ENCODE peak calls at places on chromosomes 13 and 19, in four cellular contexts. One of them, this sample, is unnamed.

GRCh38 chr19:23823952-23824389 is 65.3 kb upstream of the ZNF681 start:
- DNase-seq in heart right ventricle: no peak
- DNase-seq in ascending aorta: no peak
- DNase-seq in left lung: no peak
- DNase-seq in this sample: no peak

GRCh38 chr19:55641376-55642152 is 762 bp downstream of the ZNF580 start:
- DNase-seq in heart right ventricle: no peak
- DNase-seq in ascending aorta: no peak
- DNase-seq in left lung: peak; percentile 21
- DNase-seq in this sample: no peak

GRCh38 chr13:60511637-60512036 is 114.6 kb downstream of the TDRD3 start:
- DNase-seq in heart right ventricle: no peak
- DNase-seq in ascending aorta: no peak
- DNase-seq in left lung: no peak
- DNase-seq in this sample: no peak

GRCh38 chr13:113904411-113904810 is 40.5 kb upstream of the GAS6 start:
- DNase-seq in heart right ventricle: peak; percentile 68
- DNase-seq in ascending aorta: no peak
- DNase-seq in left lung: no peak
- DNase-seq in this sample: peak; percentile 66

GRCh38 chr19:46900341-46900740 is 39.5 kb downstream of the ARHGAP35 start:
- DNase-seq in heart right ventricle: no peak
- DNase-seq in ascending aorta: no peak
- DNase-seq in left lung: no peak
- DNase-seq in this sample: no peak

GRCh38 chr13:21583496-21583895 is 20.5 kb downstream of the MICU2 start:
- DNase-seq in heart right ventricle: no peak
- DNase-seq in ascending aorta: no peak
- DNase-seq in left lung: no peak
- DNase-seq in this sample: no peak

GRCh38 chr19:55598034-55598433 is 1.3 kb downstream of the FIZ1 start:
- DNase-seq in heart right ventricle: no peak
- DNase-seq in ascending aorta: no peak
- DNase-seq in left lung: no peak
- DNase-seq in this sample: no peak

GRCh38 chr19:31656507-31656906 is 307.3 kb upstream of the TSHZ3 start:
- DNase-seq in heart right ventricle: no peak
- DNase-seq in ascending aorta: no peak
- DNase-seq in left lung: peak; percentile 66
- DNase-seq in this sample: no peak

GRCh38 chr13:66657165-66657895 is 572.8 kb downstream of the PCDH9 start:
- DNase-seq in heart right ventricle: peak; percentile 44
- DNase-seq in ascending aorta: no peak
- DNase-seq in left lung: peak; percentile 4
- DNase-seq in this sample: no peak

GRCh38 chr19:54426291-54426918 is 11.1 kb downstream of the TTYH1 start:
- DNase-seq in heart right ventricle: no peak
- DNase-seq in ascending aorta: no peak
- DNase-seq in left lung: no peak
- DNase-seq in this sample: no peak

GRCh38 chr19:34171539-34171876 is 796 bp upstream of the LSM14A start:
- DNase-seq in heart right ventricle: no peak
- DNase-seq in ascending aorta: no peak
- DNase-seq in left lung: no peak
- DNase-seq in this sample: no peak

GRCh38 chr19:18507727-18508440 is 14.0 kb downstream of the ELL start:
- DNase-seq in heart right ventricle: peak; percentile 53
- DNase-seq in ascending aorta: no peak
- DNase-seq in left lung: no peak
- DNase-seq in this sample: no peak

GRCh38 chr19:47132522-47132852 is 1.9 kb downstream of the SAE1 start:
- DNase-seq in heart right ventricle: no peak
- DNase-seq in ascending aorta: no peak
- DNase-seq in left lung: no peak
- DNase-seq in this sample: no peak

GRCh38 chr13:69109891-69110525 is 997.6 kb upstream of the ATXN8OS start:
- DNase-seq in heart right ventricle: no peak
- DNase-seq in ascending aorta: no peak
- DNase-seq in left lung: no peak
- DNase-seq in this sample: no peak

GRCh38 chr13:40749327-40749726 is 21.7 kb downstream of the MRPS31 start:
- DNase-seq in heart right ventricle: no peak
- DNase-seq in ascending aorta: no peak
- DNase-seq in left lung: no peak
- DNase-seq in this sample: no peak

GRCh38 chr19:45643927-45644771 is 5.0 kb upstream of the EML2 start:
- DNase-seq in heart right ventricle: no peak
- DNase-seq in ascending aorta: no peak
- DNase-seq in left lung: no peak
- DNase-seq in this sample: no peak

GRCh38 chr13:52161193-52161646 is 1.8 kb upstream of the NEK3 start:
- DNase-seq in heart right ventricle: no peak
- DNase-seq in ascending aorta: no peak
- DNase-seq in left lung: no peak
- DNase-seq in this sample: no peak

GRCh38 chr13:43985437-43986051 is 105.8 kb downstream of the LACC1 start:
- DNase-seq in heart right ventricle: no peak
- DNase-seq in ascending aorta: no peak
- DNase-seq in left lung: no peak
- DNase-seq in this sample: no peak

GRCh38 chr13:71611292-71611691 is 255.7 kb downstream of the DACH1 start:
- DNase-seq in heart right ventricle: no peak
- DNase-seq in ascending aorta: no peak
- DNase-seq in left lung: no peak
- DNase-seq in this sample: no peak

GRCh38 chr19:1805401-1806183 is 6.5 kb downstream of the ATP8B3 start:
- DNase-seq in heart right ventricle: no peak
- DNase-seq in ascending aorta: no peak
- DNase-seq in left lung: no peak
- DNase-seq in this sample: no peak

GRCh38 chr19:58296086-58296485 is 9.1 kb upstream of the ERVK3-1 start:
- DNase-seq in heart right ventricle: no peak
- DNase-seq in ascending aorta: no peak
- DNase-seq in left lung: no peak
- DNase-seq in this sample: no peak

GRCh38 chr19:31340059-31341025 is 8.9 kb downstream of the TSHZ3 start:
- DNase-seq in heart right ventricle: no peak
- DNase-seq in ascending aorta: no peak
- DNase-seq in left lung: no peak
- DNase-seq in this sample: no peak

GRCh38 chr19:39937094-39937493 is 2.7 kb upstream of the FCGBP start:
- DNase-seq in heart right ventricle: no peak
- DNase-seq in ascending aorta: no peak
- DNase-seq in left lung: no peak
- DNase-seq in this sample: no peak

GRCh38 chr13:94959616-94960015 is 247.3 kb upstream of the SOX21 start:
- DNase-seq in heart right ventricle: no peak
- DNase-seq in ascending aorta: no peak
- DNase-seq in left lung: no peak
- DNase-seq in this sample: no peak

GRCh38 chr19:32318884-32319520 is 26.4 kb upstream of the ZNF507 start:
- DNase-seq in heart right ventricle: no peak
- DNase-seq in ascending aorta: no peak
- DNase-seq in left lung: no peak
- DNase-seq in this sample: no peak

GRCh38 chr13:29706923-29707322 is 111.4 kb upstream of the SLC7A1 start:
- DNase-seq in heart right ventricle: no peak
- DNase-seq in ascending aorta: no peak
- DNase-seq in left lung: no peak
- DNase-seq in this sample: no peak

GRCh38 chr19:46065486-46065885 is 24.7 kb upstream of the IGFL4 start:
- DNase-seq in heart right ventricle: no peak
- DNase-seq in ascending aorta: no peak
- DNase-seq in left lung: no peak
- DNase-seq in this sample: no peak

GRCh38 chr19:40025938-40026596 is 29.2 kb downstream of the ZNF546 start:
- DNase-seq in heart right ventricle: no peak
- DNase-seq in ascending aorta: no peak
- DNase-seq in left lung: no peak
- DNase-seq in this sample: no peak

GRCh38 chr19:1102407-1103106 is 1.2 kb upstream of the GPX4 start:
- DNase-seq in heart right ventricle: no peak
- DNase-seq in ascending aorta: peak; percentile 65
- DNase-seq in left lung: no peak
- DNase-seq in this sample: no peak

GRCh38 chr13:43441916-43442315 is 344.9 kb downstream of the ENOX1 start:
- DNase-seq in heart right ventricle: no peak
- DNase-seq in ascending aorta: no peak
- DNase-seq in left lung: no peak
- DNase-seq in this sample: no peak

GRCh38 chr19:49559928-49560327 is 20.4 kb downstream of the NOSIP start:
- DNase-seq in heart right ventricle: peak; percentile 34
- DNase-seq in ascending aorta: no peak
- DNase-seq in left lung: no peak
- DNase-seq in this sample: no peak

GRCh38 chr19:40089462-40089861 is 1.3 kb downstream of the ZNF780A start:
- DNase-seq in heart right ventricle: no peak
- DNase-seq in ascending aorta: no peak
- DNase-seq in left lung: no peak
- DNase-seq in this sample: no peak

GRCh38 chr19:6728346-6728745 is 7.9 kb upstream of the C3 start:
- DNase-seq in heart right ventricle: no peak
- DNase-seq in ascending aorta: no peak
- DNase-seq in left lung: peak; percentile 93
- DNase-seq in this sample: peak; percentile 79

GRCh38 chr13:103395140-103395539 is 328.9 kb upstream of the SLC10A2 start:
- DNase-seq in heart right ventricle: no peak
- DNase-seq in ascending aorta: no peak
- DNase-seq in left lung: no peak
- DNase-seq in this sample: no peak

GRCh38 chr13:31310781-31311180 is 111.0 kb downstream of the B3GLCT start:
- DNase-seq in heart right ventricle: peak; percentile 53
- DNase-seq in ascending aorta: no peak
- DNase-seq in left lung: no peak
- DNase-seq in this sample: no peak

GRCh38 chr19:55241143-55241934 is 12.8 kb upstream of the TMEM86B start:
- DNase-seq in heart right ventricle: no peak
- DNase-seq in ascending aorta: no peak
- DNase-seq in left lung: peak; percentile 72
- DNase-seq in this sample: peak; percentile 58

DNA sequence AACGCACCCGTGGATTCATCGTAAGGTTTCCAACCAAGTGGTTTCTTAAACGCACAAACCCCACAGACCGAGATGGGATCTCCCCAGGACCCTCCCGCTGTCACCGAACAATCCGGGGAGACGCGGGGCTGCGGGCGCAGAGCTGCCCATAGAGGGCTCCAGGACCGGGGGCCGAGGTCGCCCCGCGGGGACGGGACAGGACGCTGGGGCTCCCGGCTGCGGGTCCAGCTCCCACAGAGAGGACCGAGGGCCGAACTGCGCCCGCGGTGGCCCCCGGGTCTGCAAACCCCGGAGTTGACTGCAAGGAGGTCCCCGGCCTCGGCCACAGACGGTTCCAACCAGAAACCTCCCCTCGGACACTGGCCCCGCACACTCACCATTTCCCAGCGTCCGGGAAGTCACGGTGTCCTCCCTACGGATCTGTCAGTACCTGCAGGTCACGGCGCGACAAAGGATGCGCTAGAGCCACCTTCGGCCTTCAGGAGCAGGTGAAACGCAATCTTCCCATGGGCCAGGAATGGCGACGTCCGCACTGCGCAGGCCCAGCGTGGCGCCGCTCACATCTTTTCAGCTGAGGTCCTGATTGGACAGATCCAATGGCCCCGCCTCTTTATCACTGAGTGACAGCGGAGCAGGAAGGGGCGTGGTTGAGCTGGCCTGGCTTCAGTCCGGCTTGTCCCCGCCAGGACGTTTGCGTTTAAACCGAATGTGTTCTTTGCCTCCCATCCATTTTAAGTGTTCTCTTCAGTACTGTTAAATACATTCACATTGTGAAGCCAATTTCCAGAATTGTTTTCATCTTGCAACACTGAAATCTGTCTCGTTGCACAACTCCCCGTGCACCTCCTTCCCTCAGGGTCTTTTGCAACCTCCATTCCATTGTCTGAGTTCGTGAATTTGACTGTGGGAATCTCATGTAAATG is at the start of gene ZNF14:
- DNase-seq in heart right ventricle: peak; percentile 90
- DNase-seq in ascending aorta: peak; percentile 74
- DNase-seq in left lung: peak; percentile 91
- DNase-seq in this sample: peak; percentile 94
- H3K9me3 ChIP-seq in heart right ventricle: peaks cover 5% of the 10 kb centered on the region
- H3K9me3 ChIP-seq in ascending aorta: peaks cover 26% of the 10 kb centered on the region
- H3K9me3 ChIP-seq in left lung: peaks cover 43% of the 10 kb centered on the region
- H3K9me3 ChIP-seq in this sample: peaks cover 10% of the 10 kb centered on the region

GRCh38 chr19:51614789-51615188 is 15.4 kb downstream of the SIGLEC5 start:
- DNase-seq in heart right ventricle: no peak
- DNase-seq in ascending aorta: no peak
- DNase-seq in left lung: no peak
- DNase-seq in this sample: no peak
- H3K9me3 ChIP-seq in heart right ventricle: no peaks in the 10 kb centered on the region
- H3K9me3 ChIP-seq in ascending aorta: no peaks in the 10 kb centered on the region
- H3K9me3 ChIP-seq in left lung: peaks cover 1% of the 10 kb centered on the region
- H3K9me3 ChIP-seq in this sample: no peaks in the 10 kb centered on the region

GRCh38 chr19:53136432-53136831 is 3.7 kb upstream of the ZNF415 start:
- DNase-seq in heart right ventricle: no peak
- DNase-seq in ascending aorta: no peak
- DNase-seq in left lung: no peak
- DNase-seq in this sample: no peak

DNA sequence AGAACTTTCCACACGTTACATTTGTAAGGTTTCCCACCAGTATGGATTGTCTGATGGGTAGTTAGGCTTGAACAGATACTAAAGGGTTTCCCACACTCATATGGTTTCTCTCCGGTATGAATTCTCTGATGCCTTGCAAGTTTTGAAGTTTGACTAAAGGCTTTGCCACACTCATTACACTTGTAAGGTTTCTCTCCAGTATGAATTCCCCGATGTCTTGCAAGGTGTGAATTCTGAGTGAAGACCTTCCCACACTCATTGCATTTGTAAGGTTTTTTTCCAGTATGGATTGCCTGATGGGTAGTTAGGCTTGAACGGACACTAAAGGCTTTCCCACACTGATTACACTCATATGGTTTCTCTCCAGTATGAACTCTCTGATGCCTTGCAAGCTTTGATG is 7.6 kb upstream of the ZNF415 start:
- DNase-seq in heart right ventricle: no peak
- DNase-seq in ascending aorta: no peak
- DNase-seq in left lung: no peak
- DNase-seq in this sample: no peak
- H3K9me3 ChIP-seq in heart right ventricle: peaks cover 57% of the 10 kb centered on the region
- H3K9me3 ChIP-seq in ascending aorta: peaks cover 77% of the 10 kb centered on the region
- H3K9me3 ChIP-seq in left lung: peaks cover 94% of the 10 kb centered on the region
- H3K9me3 ChIP-seq in this sample: peaks cover 70% of the 10 kb centered on the region

GRCh38 chr19:37551123-37551993 is 43.2 kb downstream of the ZNF571 start:
- DNase-seq in heart right ventricle: peak; percentile 64
- DNase-seq in ascending aorta: no peak
- DNase-seq in left lung: peak; percentile 82
- DNase-seq in this sample: no peak
- H3K9me3 ChIP-seq in heart right ventricle: peaks cover 91% of the 10 kb centered on the region
- H3K9me3 ChIP-seq in ascending aorta: peaks cover 92% of the 10 kb centered on the region
- H3K9me3 ChIP-seq in left lung: no peaks in the 10 kb centered on the region
- H3K9me3 ChIP-seq in this sample: peaks cover 88% of the 10 kb centered on the region